ENCODE peak calls at places on chromosomes 13 and 19, in four cellular contexts. B is HL-60, E is breast epithelium, A is HepG2. J is an unnamed sample.

GRCh38 chr19:4971816-4972495 is 3.0 kb downstream of the KDM4B start:
- DNase-seq in B (no peak), E (no peak), A (no peak), J (no peak)

GRCh38 chr19:32677657-32678056 is 2.0 kb downstream of the RGS9BP start:
- DNase-seq in B (no peak), E (no peak), A (no peak), J (no peak)

GRCh38 chr19:43789029-43789428 is 8.3 kb upstream of the KCNN4 start:
- DNase-seq in B (no peak), E (no peak), A (no peak), J (no peak)

GRCh38 chr19:49441210-49441959 is at the start of gene SLC17A7:
- DNase-seq in B (no peak), E (no peak), A (no peak), J (no peak)

GRCh38 chr13:112941349-112941748 is 27.7 kb upstream of the MCF2L start:
- DNase-seq in B (no peak), E (no peak), A (no peak), J (no peak)

GRCh38 chr13:105783261-105783660 is 752.2 kb downstream of the EFNB2 start:
- DNase-seq in B (no peak), E (no peak), A (no peak), J (no peak)

GRCh38 chr13:48975101-48975925 is at the start of gene FNDC3A:
- DNase-seq in B (no peak), E (peak), A (peak), J (peak)

GRCh38 chr13:34842466-34842865 is 99.6 kb upstream of the NBEA start:
- DNase-seq in B (no peak), E (no peak), A (no peak), J (no peak)

GRCh38 chr19:53156888-53157287 is 2.0 kb downstream of the ZNF347 start:
- DNase-seq in B (no peak), E (no peak), A (no peak), J (no peak)

GRCh38 chr19:13165091-13165997 is 15.1 kb downstream of the IER2 start:
- DNase-seq in B (no peak), E (no peak), A (no peak), J (no peak)

DNA sequence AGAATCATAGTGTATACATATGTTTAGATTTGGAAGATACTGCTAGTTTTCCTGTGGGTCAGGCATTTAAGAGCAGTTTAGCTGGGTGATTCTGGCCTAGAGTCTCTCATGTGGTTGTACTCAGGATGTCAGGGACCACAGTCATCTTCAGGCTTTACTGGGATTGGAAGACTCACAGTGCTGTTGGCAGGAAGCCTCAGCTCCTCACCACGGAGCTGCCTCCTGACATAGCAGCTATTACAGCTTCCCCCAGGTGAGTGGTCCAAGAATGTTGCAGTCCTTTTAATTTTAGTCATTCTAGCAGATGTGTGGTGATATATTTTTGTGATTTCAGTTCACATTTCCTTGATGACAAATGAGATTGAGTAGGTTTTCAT is 16.9 kb upstream of the GPR18 start:
- DNase-seq in B (no peak), E (no peak), A (no peak), J (no peak)
- H3K27ac ChIP-seq in B (peak), E (no peak), A (no peak), J (no peak)

GRCh38 chr19:48393196-48393558 is 291 bp upstream of the GRIN2D start:
- DNase-seq in B (no peak), E (no peak), A (no peak), J (no peak)

GRCh38 chr19:48386981-48387380 is 4.4 kb downstream of the KDELR1 start:
- DNase-seq in B (no peak), E (no peak), A (no peak), J (no peak)

GRCh38 chr19:48391100-48392005 is at the start of gene KDELR1:
- DNase-seq in B (peak), E (peak), A (peak), J (peak)

GRCh38 chr19:48393559-48394330 is at the start of gene GRIN2D:
- DNase-seq in B (no peak), E (no peak), A (no peak), J (no peak)

GRCh38 chr19:48390188-48391099 is 907 bp downstream of the KDELR1 start:
- DNase-seq in B (peak), E (peak), A (peak), J (peak)
- TF ChIP-seq POLR2AphosphoS5 in B (no peak), E (peak), A (peak), J (peak)

GRCh38 chr19:29491995-29492577 is 33.7 kb upstream of the VSTM2B start:
- DNase-seq in B (no peak), E (no peak), A (no peak), J (no peak)

GRCh38 chr19:29492761-29493160 is 33.0 kb upstream of the VSTM2B start:
- DNase-seq in B (no peak), E (no peak), A (no peak), J (no peak)

GRCh38 chr19:29491491-29491890 is 34.3 kb upstream of the VSTM2B start:
- DNase-seq in B (no peak), E (no peak), A (no peak), J (no peak)

GRCh38 chr19:29487432-29487831 is 38.4 kb upstream of the VSTM2B start:
- DNase-seq in B (no peak), E (no peak), A (no peak), J (no peak)

DNA sequence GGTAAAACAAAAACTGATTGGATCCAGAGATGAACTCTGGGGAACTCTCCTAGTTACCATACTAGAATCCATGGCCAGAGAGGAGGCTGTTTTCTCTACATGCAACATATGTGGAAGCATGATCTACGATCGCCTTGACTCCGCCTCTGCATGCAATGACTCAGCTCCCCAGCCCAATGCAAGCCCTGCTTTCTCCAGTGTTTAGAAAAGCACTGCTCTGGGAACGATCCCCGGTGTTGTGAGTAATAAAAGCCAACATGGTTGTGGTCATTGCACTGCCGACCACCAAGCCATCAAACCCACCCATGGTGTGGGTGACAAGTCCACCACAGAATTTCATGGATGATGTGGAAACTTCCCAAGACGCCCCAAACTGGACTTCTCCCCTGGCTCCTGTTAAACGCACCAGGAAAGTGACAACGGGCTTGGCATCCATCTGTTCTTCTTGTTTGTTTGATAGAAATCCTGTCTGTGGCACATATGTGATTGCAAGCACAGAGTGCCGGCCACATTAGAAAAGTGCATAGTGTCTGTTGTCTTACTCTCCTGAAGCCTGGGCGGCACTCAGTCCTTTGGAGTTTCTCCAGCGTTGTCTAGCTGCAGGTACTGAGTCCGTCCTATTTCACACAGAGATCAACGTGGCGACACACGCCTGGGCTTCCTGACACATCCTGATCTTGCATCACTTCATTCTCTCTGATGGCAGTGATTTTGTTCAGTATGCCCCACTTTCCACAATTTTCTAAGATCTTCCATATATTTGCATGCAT is 36.4 kb upstream of the VSTM2B start:
- DNase-seq in B (no peak), E (no peak), A (no peak), J (no peak)
- H3K27ac ChIP-seq in B (no peak), E (no peak), A (no peak), J (no peak)

GRCh38 chr13:75635101-75635620 is 969 bp upstream of the LMO7 start:
- DNase-seq in B (no peak), E (no peak), A (peak), J (no peak)

GRCh38 chr13:75637101-75637774 is 1.1 kb downstream of the LMO7 start:
- DNase-seq in B (no peak), E (no peak), A (no peak), J (no peak)

GRCh38 chr13:75636339-75637095 is 387 bp downstream of the LMO7 start:
- DNase-seq in B (peak), E (no peak), A (peak), J (no peak)

GRCh38 chr13:75633285-75633684 is 2.8 kb upstream of the LMO7 start:
- DNase-seq in B (no peak), E (no peak), A (peak), J (no peak)

DNA sequence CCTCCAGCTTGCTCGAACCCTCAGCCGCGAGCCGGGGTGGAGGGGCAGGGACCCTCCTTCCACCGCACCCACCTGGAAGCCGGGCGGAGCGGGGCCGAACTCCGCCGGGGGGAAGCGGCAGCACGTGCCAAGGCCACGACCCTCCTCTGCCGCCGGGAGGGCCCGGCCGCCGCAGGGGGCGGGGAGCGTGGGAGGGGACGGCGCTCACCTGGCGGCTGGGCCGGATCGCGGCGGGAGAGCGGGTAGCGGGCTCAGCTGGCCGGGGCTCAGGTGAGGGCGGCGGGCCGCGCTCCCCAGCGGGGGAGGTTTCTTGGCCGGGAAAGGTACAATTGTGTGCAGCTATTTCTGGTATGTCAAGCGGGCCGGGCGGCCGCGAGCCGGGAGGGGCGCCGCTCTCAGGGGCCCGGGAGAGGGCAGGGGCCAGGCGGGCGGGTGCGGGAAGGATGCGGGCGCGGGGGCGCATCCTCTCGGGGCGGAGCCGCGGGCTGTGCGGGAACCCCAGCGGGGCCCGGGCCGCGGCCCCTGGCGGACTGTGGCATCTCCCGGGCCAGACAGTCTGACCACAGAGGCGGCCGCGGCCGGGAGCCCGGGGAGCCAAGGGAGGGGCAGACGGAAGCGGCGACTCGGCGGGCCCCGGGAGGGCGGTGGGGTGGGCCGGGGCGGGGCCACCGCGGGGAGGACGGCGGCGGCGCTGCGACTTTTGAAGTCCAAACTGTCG is at the start of gene LMO7:
- DNase-seq in B (peak), E (peak), A (peak), J (peak)
- TF ChIP-seq POLR2AphosphoS5 in B (no peak), E (no peak), A (no peak), J (no peak)

GRCh38 chr19:18440421-18440877 is 2.5 kb upstream of the ISYNA1 start:
- DNase-seq in B (peak), E (no peak), A (peak), J (no peak)
- H3K27ac ChIP-seq in B (no peak), E (peak), A (peak), J (no peak)

DNA sequence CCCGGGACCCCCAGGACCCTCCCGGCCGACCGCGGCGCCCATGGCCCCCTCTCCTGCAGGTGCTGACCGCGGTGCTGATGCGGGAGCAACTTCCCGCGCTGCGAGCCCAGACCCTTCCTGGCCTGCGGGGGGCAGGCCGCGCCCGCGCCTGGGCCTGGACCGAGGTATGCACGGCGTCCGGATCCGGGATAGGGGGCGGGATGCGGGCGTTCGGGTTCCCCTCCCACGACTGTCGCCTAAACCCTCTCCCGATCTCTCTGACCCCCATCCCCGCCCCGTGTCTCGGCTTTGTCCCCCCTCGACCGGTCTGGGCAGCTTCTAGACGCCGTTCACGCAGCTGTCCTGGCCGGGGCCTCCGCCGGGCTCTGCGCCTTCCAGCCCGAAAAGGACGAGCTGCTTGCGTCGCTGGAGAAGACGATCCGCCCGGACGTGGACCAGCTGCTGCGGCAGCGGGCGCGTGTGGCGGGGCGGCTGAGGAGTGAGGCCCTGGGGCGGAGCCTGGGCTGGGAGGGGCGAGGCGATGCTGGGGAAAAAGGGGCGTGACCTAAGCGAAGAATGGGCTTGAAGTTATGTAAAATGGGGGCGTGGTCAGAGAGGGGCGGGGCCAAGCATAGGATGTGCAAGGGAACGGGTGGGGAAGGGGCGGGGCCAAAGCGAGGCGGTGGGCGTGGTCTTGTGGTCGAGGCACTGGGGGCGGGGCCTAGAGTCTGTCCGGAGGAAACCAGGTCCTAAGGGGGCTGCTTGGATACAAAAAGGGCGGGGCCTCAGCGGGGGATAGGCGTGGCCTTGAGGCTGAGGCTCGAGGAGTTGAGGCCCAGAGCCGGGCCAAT is 15.9 kb upstream of the COLGALT1 start:
- DNase-seq in B (peak), E (peak), A (peak), J (peak)
- TF ChIP-seq POLR2AphosphoS5 in B (no peak), E (peak), A (no peak), J (peak)

J was measured in prostate gland.